ENCODE peak calls at places on chromosomes 6 and 20, in seven cellular contexts. One of them, this sample, is unnamed.

GRCh38 chr6:99905209-99906106 is 88.6 kb downstream of the MCHR2 start:
- DNase-seq in CD8-positive, alpha-beta T cell: no peak
- DNase-seq in heart right ventricle: no peak
- DNase-seq in suprapubic skin: no peak
- DNase-seq in brain microvascular endothelial cell: peak
- DNase-seq in left lung: no peak
- DNase-seq in cardiac muscle cell: peak
- DNase-seq in this sample: no peak

GRCh38 chr6:112413805-112414204 is 66.7 kb downstream of the RFPL4B start:
- DNase-seq in suprapubic skin: no peak
- DNase-seq in CD8-positive, alpha-beta T cell: no peak
- DNase-seq in left lung: no peak
- DNase-seq in cardiac muscle cell: no peak
- DNase-seq in heart right ventricle: no peak
- DNase-seq in brain microvascular endothelial cell: no peak
- DNase-seq in this sample: no peak

GRCh38 chr6:19837511-19838441 is 606 bp downstream of the ID4 start:
- DNase-seq in heart right ventricle: peak
- DNase-seq in cardiac muscle cell: peak
- DNase-seq in left lung: peak
- DNase-seq in suprapubic skin: peak
- DNase-seq in CD8-positive, alpha-beta T cell: no peak
- DNase-seq in brain microvascular endothelial cell: no peak
- DNase-seq in this sample: peak

GRCh38 chr6:14294270-14294951 is 176.8 kb downstream of the CD83 start:
- DNase-seq in CD8-positive, alpha-beta T cell: no peak
- DNase-seq in brain microvascular endothelial cell: no peak
- DNase-seq in suprapubic skin: no peak
- DNase-seq in heart right ventricle: no peak
- DNase-seq in cardiac muscle cell: no peak
- DNase-seq in left lung: no peak
- DNase-seq in this sample: no peak

GRCh38 chr6:21402368-21402767 is 191.2 kb upstream of the SOX4 start:
- DNase-seq in heart right ventricle: no peak
- DNase-seq in suprapubic skin: peak
- DNase-seq in CD8-positive, alpha-beta T cell: no peak
- DNase-seq in cardiac muscle cell: no peak
- DNase-seq in left lung: no peak
- DNase-seq in brain microvascular endothelial cell: no peak
- DNase-seq in this sample: peak

GRCh38 chr6:134358320-134358719 is 40.4 kb upstream of the SGK1 start:
- DNase-seq in CD8-positive, alpha-beta T cell: no peak
- DNase-seq in heart right ventricle: no peak
- DNase-seq in cardiac muscle cell: no peak
- DNase-seq in suprapubic skin: no peak
- DNase-seq in brain microvascular endothelial cell: peak
- DNase-seq in left lung: no peak
- DNase-seq in this sample: no peak

GRCh38 chr6:72709436-72709835 is 87.6 kb downstream of the KCNQ5 start:
- DNase-seq in left lung: no peak
- DNase-seq in CD8-positive, alpha-beta T cell: no peak
- DNase-seq in cardiac muscle cell: no peak
- DNase-seq in suprapubic skin: no peak
- DNase-seq in brain microvascular endothelial cell: no peak
- DNase-seq in heart right ventricle: no peak
- DNase-seq in this sample: no peak

GRCh38 chr20:59027746-59028320 is 4.3 kb downstream of the ATP5F1E start:
- DNase-seq in heart right ventricle: no peak
- DNase-seq in CD8-positive, alpha-beta T cell: no peak
- DNase-seq in suprapubic skin: no peak
- DNase-seq in cardiac muscle cell: no peak
- DNase-seq in brain microvascular endothelial cell: peak
- DNase-seq in left lung: no peak
- DNase-seq in this sample: no peak

GRCh38 chr6:46583081-46583480 is 69.5 kb downstream of the CYP39A1 start:
- DNase-seq in suprapubic skin: no peak
- DNase-seq in heart right ventricle: no peak
- DNase-seq in CD8-positive, alpha-beta T cell: no peak
- DNase-seq in brain microvascular endothelial cell: no peak
- DNase-seq in cardiac muscle cell: no peak
- DNase-seq in left lung: no peak
- DNase-seq in this sample: no peak

GRCh38 chr6:118751072-118751471 is 99.7 kb upstream of the CEP85L start:
- DNase-seq in brain microvascular endothelial cell: no peak
- DNase-seq in CD8-positive, alpha-beta T cell: no peak
- DNase-seq in suprapubic skin: no peak
- DNase-seq in left lung: no peak
- DNase-seq in cardiac muscle cell: no peak
- DNase-seq in heart right ventricle: no peak
- DNase-seq in this sample: no peak

GRCh38 chr6:143441010-143441409 is 9.5 kb downstream of the ADAT2 start:
- DNase-seq in suprapubic skin: no peak
- DNase-seq in left lung: no peak
- DNase-seq in CD8-positive, alpha-beta T cell: no peak
- DNase-seq in cardiac muscle cell: no peak
- DNase-seq in brain microvascular endothelial cell: no peak
- DNase-seq in heart right ventricle: no peak
- DNase-seq in this sample: no peak

GRCh38 chr20:37543828-37544227 is 16.2 kb upstream of the BLCAP start:
- DNase-seq in cardiac muscle cell: no peak
- DNase-seq in left lung: no peak
- DNase-seq in suprapubic skin: no peak
- DNase-seq in brain microvascular endothelial cell: peak
- DNase-seq in CD8-positive, alpha-beta T cell: no peak
- DNase-seq in heart right ventricle: no peak
- DNase-seq in this sample: no peak

GRCh38 chr20:45088247-45088646 is 12.7 kb downstream of the KCNS1 start:
- DNase-seq in suprapubic skin: no peak
- DNase-seq in cardiac muscle cell: no peak
- DNase-seq in brain microvascular endothelial cell: peak
- DNase-seq in CD8-positive, alpha-beta T cell: no peak
- DNase-seq in heart right ventricle: no peak
- DNase-seq in left lung: no peak
- DNase-seq in this sample: no peak

GRCh38 chr6:158475344-158476302 is 84.3 kb upstream of the TMEM181 start:
- DNase-seq in left lung: no peak
- DNase-seq in suprapubic skin: no peak
- DNase-seq in CD8-positive, alpha-beta T cell: no peak
- DNase-seq in brain microvascular endothelial cell: peak
- DNase-seq in heart right ventricle: peak
- DNase-seq in cardiac muscle cell: no peak
- DNase-seq in this sample: no peak

GRCh38 chr6:52512199-52512598 is 64.7 kb downstream of the TRAM2 start:
- DNase-seq in suprapubic skin: no peak
- DNase-seq in brain microvascular endothelial cell: peak
- DNase-seq in cardiac muscle cell: no peak
- DNase-seq in left lung: no peak
- DNase-seq in heart right ventricle: peak
- DNase-seq in CD8-positive, alpha-beta T cell: no peak
- DNase-seq in this sample: peak

GRCh38 chr6:78749326-78749725 is 118.0 kb upstream of the IRAK1BP1 start:
- DNase-seq in brain microvascular endothelial cell: no peak
- DNase-seq in suprapubic skin: no peak
- DNase-seq in heart right ventricle: no peak
- DNase-seq in cardiac muscle cell: no peak
- DNase-seq in CD8-positive, alpha-beta T cell: no peak
- DNase-seq in left lung: no peak
- DNase-seq in this sample: no peak

GRCh38 chr20:24098886-24099285 is 110.3 kb upstream of the GGTLC1 start:
- DNase-seq in suprapubic skin: no peak
- DNase-seq in heart right ventricle: no peak
- DNase-seq in brain microvascular endothelial cell: peak
- DNase-seq in CD8-positive, alpha-beta T cell: no peak
- DNase-seq in left lung: no peak
- DNase-seq in cardiac muscle cell: no peak
- DNase-seq in this sample: no peak

GRCh38 chr20:1383621-1384404 is 9.0 kb downstream of the FKBP1A start:
- DNase-seq in suprapubic skin: no peak
- DNase-seq in brain microvascular endothelial cell: no peak
- DNase-seq in heart right ventricle: no peak
- DNase-seq in cardiac muscle cell: no peak
- DNase-seq in CD8-positive, alpha-beta T cell: no peak
- DNase-seq in left lung: no peak
- DNase-seq in this sample: no peak

GRCh38 chr6:118650500-118651281 is 700 bp downstream of the CEP85L start:
- DNase-seq in brain microvascular endothelial cell: peak
- DNase-seq in left lung: peak
- DNase-seq in heart right ventricle: peak
- DNase-seq in CD8-positive, alpha-beta T cell: peak
- DNase-seq in suprapubic skin: peak
- DNase-seq in cardiac muscle cell: peak
- DNase-seq in this sample: peak

GRCh38 chr6:156674197-156674596 is 103.0 kb upstream of the ARID1B start:
- DNase-seq in CD8-positive, alpha-beta T cell: no peak
- DNase-seq in brain microvascular endothelial cell: no peak
- DNase-seq in heart right ventricle: no peak
- DNase-seq in suprapubic skin: no peak
- DNase-seq in left lung: no peak
- DNase-seq in cardiac muscle cell: no peak
- DNase-seq in this sample: no peak

GRCh38 chr20:33172781-33173180 is 4.8 kb downstream of the BPIFA2 start:
- DNase-seq in brain microvascular endothelial cell: no peak
- DNase-seq in heart right ventricle: no peak
- DNase-seq in left lung: no peak
- DNase-seq in cardiac muscle cell: no peak
- DNase-seq in CD8-positive, alpha-beta T cell: no peak
- DNase-seq in suprapubic skin: no peak
- DNase-seq in this sample: no peak

GRCh38 chr6:15881150-15881549 is 218.3 kb upstream of the DTNBP1 start:
- DNase-seq in suprapubic skin: no peak
- DNase-seq in left lung: no peak
- DNase-seq in heart right ventricle: peak
- DNase-seq in CD8-positive, alpha-beta T cell: no peak
- DNase-seq in brain microvascular endothelial cell: no peak
- DNase-seq in cardiac muscle cell: no peak
- DNase-seq in this sample: no peak

GRCh38 chr6:63527658-63528514 is 44.4 kb upstream of the LOC128125822 start:
- DNase-seq in left lung: no peak
- DNase-seq in heart right ventricle: no peak
- DNase-seq in CD8-positive, alpha-beta T cell: no peak
- DNase-seq in suprapubic skin: no peak
- DNase-seq in brain microvascular endothelial cell: peak
- DNase-seq in cardiac muscle cell: no peak
- DNase-seq in this sample: peak

DNA sequence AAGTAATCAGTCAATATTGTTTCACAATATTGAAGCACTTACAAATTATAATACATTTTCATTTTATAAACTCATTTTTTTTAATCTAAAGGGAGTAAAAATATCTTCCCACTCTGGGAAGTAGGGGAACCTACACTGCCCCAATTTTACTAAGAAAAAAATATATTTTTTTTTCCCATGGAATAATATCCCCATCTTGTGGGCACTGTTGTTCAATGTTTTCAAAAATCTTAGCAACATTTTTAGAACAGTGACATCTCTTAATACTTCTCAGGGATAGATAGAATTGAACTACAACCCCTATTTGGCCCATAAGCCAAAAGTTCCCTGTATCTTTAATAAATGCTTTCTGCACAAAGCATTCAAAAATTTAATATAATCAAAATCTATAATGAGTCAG is 42.9 kb downstream of the ARHGAP18 start:
- DNase-seq in cardiac muscle cell: no peak
- DNase-seq in suprapubic skin: no peak
- DNase-seq in CD8-positive, alpha-beta T cell: no peak
- DNase-seq in left lung: no peak
- DNase-seq in brain microvascular endothelial cell: no peak
- DNase-seq in heart right ventricle: no peak
- DNase-seq in this sample: no peak
- H3K27ac ChIP-seq in cardiac muscle cell: no peak
- H3K27ac ChIP-seq in suprapubic skin: no peak
- H3K27ac ChIP-seq in CD8-positive, alpha-beta T cell: no peak
- H3K27ac ChIP-seq in left lung: no peak
- H3K27ac ChIP-seq in brain microvascular endothelial cell: no peak
- H3K27ac ChIP-seq in heart right ventricle: no peak
- H3K27ac ChIP-seq in this sample: no peak

DNA sequence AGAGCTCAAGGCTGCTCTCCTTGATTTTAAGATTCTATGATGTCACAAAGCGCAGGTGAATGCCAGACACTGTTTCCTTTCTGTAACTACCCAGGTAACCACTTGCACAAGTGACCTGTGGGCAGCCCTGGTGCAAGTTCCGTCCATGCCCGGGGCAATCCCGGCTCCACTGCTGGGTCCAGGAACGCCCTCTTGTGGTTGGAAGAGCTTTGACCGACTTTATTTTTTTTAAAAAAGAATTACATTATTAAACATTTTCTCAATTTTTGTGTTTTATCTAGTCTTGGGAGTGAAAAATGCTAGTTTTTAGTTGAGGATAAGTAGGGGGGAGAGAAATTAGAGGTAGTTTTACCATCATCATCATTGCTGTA is 695.2 kb downstream of the QKI start:
- DNase-seq in cardiac muscle cell: no peak
- DNase-seq in heart right ventricle: peak
- DNase-seq in brain microvascular endothelial cell: no peak
- DNase-seq in suprapubic skin: no peak
- DNase-seq in CD8-positive, alpha-beta T cell: no peak
- DNase-seq in left lung: no peak
- DNase-seq in this sample: no peak
- TF ChIP-seq CTCF in cardiac muscle cell: peak
- TF ChIP-seq CTCF in heart right ventricle: peak
- TF ChIP-seq CTCF in brain microvascular endothelial cell: peak
- TF ChIP-seq CTCF in suprapubic skin: peak
- TF ChIP-seq CTCF in CD8-positive, alpha-beta T cell: no peak
- TF ChIP-seq CTCF in left lung: peak
- TF ChIP-seq CTCF in this sample: no peak

GRCh38 chr6:84579404-84579803 is 185.0 kb downstream of the TBX18 start:
- DNase-seq in left lung: no peak
- DNase-seq in cardiac muscle cell: no peak
- DNase-seq in suprapubic skin: no peak
- DNase-seq in brain microvascular endothelial cell: no peak
- DNase-seq in heart right ventricle: no peak
- DNase-seq in CD8-positive, alpha-beta T cell: no peak
- DNase-seq in this sample: no peak

GRCh38 chr6:84582997-84583396 is 181.4 kb downstream of the TBX18 start:
- DNase-seq in brain microvascular endothelial cell: no peak
- DNase-seq in CD8-positive, alpha-beta T cell: no peak
- DNase-seq in left lung: no peak
- DNase-seq in cardiac muscle cell: no peak
- DNase-seq in heart right ventricle: no peak
- DNase-seq in suprapubic skin: no peak
- DNase-seq in this sample: no peak

GRCh38 chr6:84576029-84576428 is 188.4 kb downstream of the TBX18 start:
- DNase-seq in left lung: no peak
- DNase-seq in CD8-positive, alpha-beta T cell: no peak
- DNase-seq in suprapubic skin: no peak
- DNase-seq in cardiac muscle cell: no peak
- DNase-seq in heart right ventricle: no peak
- DNase-seq in brain microvascular endothelial cell: no peak
- DNase-seq in this sample: no peak

GRCh38 chr6:84583784-84584183 is 180.6 kb downstream of the TBX18 start:
- DNase-seq in cardiac muscle cell: peak
- DNase-seq in brain microvascular endothelial cell: peak
- DNase-seq in suprapubic skin: no peak
- DNase-seq in heart right ventricle: no peak
- DNase-seq in left lung: no peak
- DNase-seq in CD8-positive, alpha-beta T cell: no peak
- DNase-seq in this sample: no peak

GRCh38 chr6:84581494-84582259 is 182.7 kb downstream of the TBX18 start:
- DNase-seq in left lung: no peak
- DNase-seq in brain microvascular endothelial cell: peak
- DNase-seq in cardiac muscle cell: no peak
- DNase-seq in CD8-positive, alpha-beta T cell: no peak
- DNase-seq in heart right ventricle: no peak
- DNase-seq in suprapubic skin: no peak
- DNase-seq in this sample: no peak
- H3K27ac ChIP-seq in left lung: no peak
- H3K27ac ChIP-seq in brain microvascular endothelial cell: peak
- H3K27ac ChIP-seq in cardiac muscle cell: no peak
- H3K27ac ChIP-seq in CD8-positive, alpha-beta T cell: no peak
- H3K27ac ChIP-seq in heart right ventricle: no peak
- H3K27ac ChIP-seq in suprapubic skin: no peak
- H3K27ac ChIP-seq in this sample: no peak

GRCh38 chr20:34475979-34476736 is 40.1 kb upstream of the DYNLRB1 start:
- DNase-seq in cardiac muscle cell: peak
- DNase-seq in suprapubic skin: no peak
- DNase-seq in heart right ventricle: peak
- DNase-seq in left lung: peak
- DNase-seq in brain microvascular endothelial cell: no peak
- DNase-seq in CD8-positive, alpha-beta T cell: peak
- DNase-seq in this sample: no peak
- TF ChIP-seq CTCF in cardiac muscle cell: peak
- TF ChIP-seq CTCF in suprapubic skin: peak
- TF ChIP-seq CTCF in heart right ventricle: peak
- TF ChIP-seq CTCF in left lung: peak
- TF ChIP-seq CTCF in brain microvascular endothelial cell: peak
- TF ChIP-seq CTCF in CD8-positive, alpha-beta T cell: peak
- TF ChIP-seq CTCF in this sample: peak

This sample was measured in sigmoid colon.